ENCODE peak calls at places on chromosomes 4 and X, in seven cellular contexts. One of them, this sample, is unnamed.

GRCh38 chr4:55336138-55337034 is 9.7 kb upstream of the SRD5A3 start:
- DNase-seq in RWPE2: no peak
- DNase-seq in HCT116: no peak
- DNase-seq in spleen: no peak
- DNase-seq in upper lobe of left lung: no peak
- DNase-seq in gastrocnemius medialis: no peak
- DNase-seq in right cardiac atrium: no peak
- DNase-seq in this sample: no peak

GRCh38 chrX:22135994-22136684 is 104.0 kb downstream of the PHEX start:
- DNase-seq in RWPE2: no peak
- DNase-seq in HCT116: peak
- DNase-seq in spleen: no peak
- DNase-seq in upper lobe of left lung: no peak
- DNase-seq in gastrocnemius medialis: no peak
- DNase-seq in right cardiac atrium: no peak
- DNase-seq in this sample: no peak

GRCh38 chrX:23008431-23009099 is 8.8 kb downstream of the DDX53 start:
- DNase-seq in RWPE2: no peak
- DNase-seq in HCT116: peak
- DNase-seq in spleen: no peak
- DNase-seq in upper lobe of left lung: no peak
- DNase-seq in gastrocnemius medialis: no peak
- DNase-seq in right cardiac atrium: no peak
- DNase-seq in this sample: no peak

GRCh38 chrX:43474321-43474720 is 181.8 kb upstream of the MAOA start:
- DNase-seq in RWPE2: no peak
- DNase-seq in HCT116: peak
- DNase-seq in spleen: no peak
- DNase-seq in upper lobe of left lung: no peak
- DNase-seq in gastrocnemius medialis: no peak
- DNase-seq in right cardiac atrium: no peak
- DNase-seq in this sample: no peak

GRCh38 chr4:120198411-120198810 is 131.8 kb upstream of the MAD2L1 start:
- DNase-seq in RWPE2: no peak
- DNase-seq in HCT116: no peak
- DNase-seq in spleen: no peak
- DNase-seq in upper lobe of left lung: no peak
- DNase-seq in gastrocnemius medialis: no peak
- DNase-seq in right cardiac atrium: no peak
- DNase-seq in this sample: no peak

GRCh38 chr4:43357252-43357974 is 464.9 kb downstream of the GRXCR1 start:
- DNase-seq in RWPE2: no peak
- DNase-seq in HCT116: no peak
- DNase-seq in spleen: no peak
- DNase-seq in upper lobe of left lung: no peak
- DNase-seq in gastrocnemius medialis: no peak
- DNase-seq in right cardiac atrium: no peak
- DNase-seq in this sample: no peak

GRCh38 chrX:100680756-100681155 is 36.8 kb downstream of the SRPX2 start:
- DNase-seq in RWPE2: no peak
- DNase-seq in HCT116: no peak
- DNase-seq in spleen: no peak
- DNase-seq in upper lobe of left lung: no peak
- DNase-seq in gastrocnemius medialis: no peak
- DNase-seq in right cardiac atrium: no peak
- DNase-seq in this sample: no peak

GRCh38 chr4:8844976-8845690 is 26.5 kb downstream of the HMX1 start:
- DNase-seq in RWPE2: no peak
- DNase-seq in HCT116: no peak
- DNase-seq in spleen: peak
- DNase-seq in upper lobe of left lung: no peak
- DNase-seq in gastrocnemius medialis: no peak
- DNase-seq in right cardiac atrium: no peak
- DNase-seq in this sample: no peak

GRCh38 chr4:168174308-168174707 is 82.0 kb downstream of the ANXA10 start:
- DNase-seq in RWPE2: no peak
- DNase-seq in HCT116: no peak
- DNase-seq in spleen: no peak
- DNase-seq in upper lobe of left lung: peak
- DNase-seq in gastrocnemius medialis: no peak
- DNase-seq in right cardiac atrium: no peak
- DNase-seq in this sample: no peak

GRCh38 chr4:24328711-24329110 is 255.6 kb downstream of the DHX15 start:
- DNase-seq in RWPE2: no peak
- DNase-seq in HCT116: no peak
- DNase-seq in spleen: no peak
- DNase-seq in upper lobe of left lung: no peak
- DNase-seq in gastrocnemius medialis: no peak
- DNase-seq in right cardiac atrium: no peak
- DNase-seq in this sample: no peak

GRCh38 chr4:53321151-53321987 is 44.5 kb downstream of the SCFD2 start:
- DNase-seq in RWPE2: no peak
- DNase-seq in HCT116: peak
- DNase-seq in spleen: no peak
- DNase-seq in upper lobe of left lung: no peak
- DNase-seq in gastrocnemius medialis: no peak
- DNase-seq in right cardiac atrium: no peak
- DNase-seq in this sample: no peak

GRCh38 chr4:133084421-133084820 is 64.7 kb upstream of the PCDH10 start:
- DNase-seq in RWPE2: no peak
- DNase-seq in HCT116: no peak
- DNase-seq in spleen: no peak
- DNase-seq in upper lobe of left lung: no peak
- DNase-seq in gastrocnemius medialis: no peak
- DNase-seq in right cardiac atrium: no peak
- DNase-seq in this sample: no peak

GRCh38 chr4:137738377-137738990 is 206.2 kb upstream of the PCDH18 start:
- DNase-seq in RWPE2: no peak
- DNase-seq in HCT116: no peak
- DNase-seq in spleen: no peak
- DNase-seq in upper lobe of left lung: no peak
- DNase-seq in gastrocnemius medialis: no peak
- DNase-seq in right cardiac atrium: no peak
- DNase-seq in this sample: no peak

GRCh38 chr4:25449270-25449669 is 72.2 kb downstream of the ANAPC4 start:
- DNase-seq in RWPE2: no peak
- DNase-seq in HCT116: no peak
- DNase-seq in spleen: no peak
- DNase-seq in upper lobe of left lung: no peak
- DNase-seq in gastrocnemius medialis: no peak
- DNase-seq in right cardiac atrium: no peak
- DNase-seq in this sample: no peak

GRCh38 chr4:20813698-20814097 is 113.4 kb downstream of the PACRGL start:
- DNase-seq in RWPE2: no peak
- DNase-seq in HCT116: no peak
- DNase-seq in spleen: no peak
- DNase-seq in upper lobe of left lung: no peak
- DNase-seq in gastrocnemius medialis: no peak
- DNase-seq in right cardiac atrium: no peak
- DNase-seq in this sample: no peak

GRCh38 chr4:51843309-51844156 is 580 bp downstream of the DCUN1D4 start:
- DNase-seq in RWPE2: peak
- DNase-seq in HCT116: no peak
- DNase-seq in spleen: peak
- DNase-seq in upper lobe of left lung: peak
- DNase-seq in gastrocnemius medialis: peak
- DNase-seq in right cardiac atrium: peak
- DNase-seq in this sample: peak

GRCh38 chr4:1563241-1563640 is 120.9 kb downstream of the FAM53A start:
- DNase-seq in RWPE2: no peak
- DNase-seq in HCT116: no peak
- DNase-seq in spleen: no peak
- DNase-seq in upper lobe of left lung: peak
- DNase-seq in gastrocnemius medialis: no peak
- DNase-seq in right cardiac atrium: peak
- DNase-seq in this sample: no peak

GRCh38 chr4:42152507-42153504 is at the start of gene BEND4:
- DNase-seq in RWPE2: no peak
- DNase-seq in HCT116: no peak
- DNase-seq in spleen: no peak
- DNase-seq in upper lobe of left lung: no peak
- DNase-seq in gastrocnemius medialis: no peak
- DNase-seq in right cardiac atrium: no peak
- DNase-seq in this sample: no peak

GRCh38 chrX:134396174-134396573 is 63.8 kb upstream of the HPRT1 start:
- DNase-seq in RWPE2: no peak
- DNase-seq in HCT116: no peak
- DNase-seq in spleen: no peak
- DNase-seq in upper lobe of left lung: no peak
- DNase-seq in gastrocnemius medialis: no peak
- DNase-seq in right cardiac atrium: no peak
- DNase-seq in this sample: no peak

GRCh38 chrX:124232523-124233201 is 99.8 kb upstream of the TEX13D start:
- DNase-seq in RWPE2: no peak
- DNase-seq in HCT116: no peak
- DNase-seq in spleen: no peak
- DNase-seq in upper lobe of left lung: no peak
- DNase-seq in gastrocnemius medialis: no peak
- DNase-seq in right cardiac atrium: no peak
- DNase-seq in this sample: no peak

GRCh38 chrX:9650091-9650490 is 115.6 kb downstream of the GPR143 start:
- DNase-seq in RWPE2: no peak
- DNase-seq in HCT116: no peak
- DNase-seq in spleen: no peak
- DNase-seq in upper lobe of left lung: no peak
- DNase-seq in gastrocnemius medialis: peak
- DNase-seq in right cardiac atrium: peak
- DNase-seq in this sample: no peak

GRCh38 chr4:88765729-88766128 is 68.1 kb upstream of the NAP1L5 start:
- DNase-seq in RWPE2: no peak
- DNase-seq in HCT116: no peak
- DNase-seq in spleen: no peak
- DNase-seq in upper lobe of left lung: no peak
- DNase-seq in gastrocnemius medialis: peak
- DNase-seq in right cardiac atrium: peak
- DNase-seq in this sample: peak

GRCh38 chrX:123665197-123665596 is 67.7 kb downstream of the THOC2 start:
- DNase-seq in RWPE2: no peak
- DNase-seq in HCT116: no peak
- DNase-seq in spleen: no peak
- DNase-seq in upper lobe of left lung: no peak
- DNase-seq in gastrocnemius medialis: no peak
- DNase-seq in right cardiac atrium: no peak
- DNase-seq in this sample: no peak

GRCh38 chr4:123120473-123120872 is 198.1 kb upstream of the NUDT6 start:
- DNase-seq in RWPE2: no peak
- DNase-seq in HCT116: no peak
- DNase-seq in spleen: no peak
- DNase-seq in upper lobe of left lung: no peak
- DNase-seq in gastrocnemius medialis: no peak
- DNase-seq in right cardiac atrium: no peak
- DNase-seq in this sample: no peak

GRCh38 chrX:101986571-101986970 is 54.7 kb upstream of the ZMAT1 start:
- DNase-seq in RWPE2: no peak
- DNase-seq in HCT116: no peak
- DNase-seq in spleen: no peak
- DNase-seq in upper lobe of left lung: no peak
- DNase-seq in gastrocnemius medialis: no peak
- DNase-seq in right cardiac atrium: no peak
- DNase-seq in this sample: no peak

GRCh38 chrX:16727637-16728036 is 8.2 kb downstream of the SYAP1 start:
- DNase-seq in RWPE2: no peak
- DNase-seq in HCT116: no peak
- DNase-seq in spleen: no peak
- DNase-seq in upper lobe of left lung: no peak
- DNase-seq in gastrocnemius medialis: no peak
- DNase-seq in right cardiac atrium: no peak
- DNase-seq in this sample: no peak

GRCh38 chrX:130984782-130985181 is 73.4 kb upstream of the ARHGAP36 start:
- DNase-seq in RWPE2: no peak
- DNase-seq in HCT116: no peak
- DNase-seq in spleen: no peak
- DNase-seq in upper lobe of left lung: no peak
- DNase-seq in gastrocnemius medialis: peak
- DNase-seq in right cardiac atrium: no peak
- DNase-seq in this sample: no peak

GRCh38 chrX:43315622-43316021 is 340.5 kb upstream of the MAOA start:
- DNase-seq in RWPE2: no peak
- DNase-seq in HCT116: no peak
- DNase-seq in spleen: no peak
- DNase-seq in upper lobe of left lung: no peak
- DNase-seq in gastrocnemius medialis: no peak
- DNase-seq in right cardiac atrium: no peak
- DNase-seq in this sample: no peak

GRCh38 chr4:6953751-6954380 is 44.2 kb downstream of the TBC1D14 start:
- DNase-seq in RWPE2: no peak
- DNase-seq in HCT116: peak
- DNase-seq in spleen: peak
- DNase-seq in upper lobe of left lung: peak
- DNase-seq in gastrocnemius medialis: no peak
- DNase-seq in right cardiac atrium: peak
- DNase-seq in this sample: peak

DNA sequence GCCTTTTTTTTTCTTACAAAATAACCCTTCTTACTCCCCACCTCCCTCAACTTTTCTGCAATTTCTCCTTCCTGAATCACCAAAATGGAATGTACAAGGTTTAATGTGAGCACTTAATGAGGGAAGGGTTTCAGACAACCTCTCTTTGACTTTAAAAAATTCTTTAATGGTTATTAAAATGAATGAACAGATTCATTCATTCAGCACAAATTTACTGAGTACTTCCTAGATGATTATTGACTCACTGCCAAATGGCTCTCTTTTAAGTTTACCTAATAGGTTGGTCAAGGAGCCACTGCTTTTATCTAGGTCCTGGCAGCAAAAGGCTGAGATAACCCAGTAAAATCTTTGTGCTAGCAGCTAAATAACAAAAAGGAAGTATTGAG is 904 bp upstream of the AADAT start:
- DNase-seq in RWPE2: no peak
- DNase-seq in HCT116: no peak
- DNase-seq in spleen: no peak
- DNase-seq in upper lobe of left lung: no peak
- DNase-seq in gastrocnemius medialis: no peak
- DNase-seq in right cardiac atrium: no peak
- DNase-seq in this sample: no peak
- H3K4me3 ChIP-seq in RWPE2: peak
- H3K4me3 ChIP-seq in HCT116: peak
- H3K4me3 ChIP-seq in spleen: peak
- H3K4me3 ChIP-seq in upper lobe of left lung: peak
- H3K4me3 ChIP-seq in gastrocnemius medialis: no peak
- H3K4me3 ChIP-seq in right cardiac atrium: peak
- H3K4me3 ChIP-seq in this sample: peak

GRCh38 chr4:154492288-154492687 is 689 bp upstream of the DCHS2 start:
- DNase-seq in RWPE2: no peak
- DNase-seq in HCT116: no peak
- DNase-seq in spleen: no peak
- DNase-seq in upper lobe of left lung: peak
- DNase-seq in gastrocnemius medialis: no peak
- DNase-seq in right cardiac atrium: no peak
- DNase-seq in this sample: no peak
- H3K4me3 ChIP-seq in RWPE2: no peak
- H3K4me3 ChIP-seq in HCT116: no peak
- H3K4me3 ChIP-seq in spleen: peak
- H3K4me3 ChIP-seq in upper lobe of left lung: no peak
- H3K4me3 ChIP-seq in gastrocnemius medialis: peak
- H3K4me3 ChIP-seq in right cardiac atrium: peak
- H3K4me3 ChIP-seq in this sample: peak

GRCh38 chr4:152485726-152486276 is 50.1 kb downstream of the FBXW7 start:
- DNase-seq in RWPE2: no peak
- DNase-seq in HCT116: no peak
- DNase-seq in spleen: no peak
- DNase-seq in upper lobe of left lung: no peak
- DNase-seq in gastrocnemius medialis: no peak
- DNase-seq in right cardiac atrium: no peak
- DNase-seq in this sample: no peak
- H3K4me3 ChIP-seq in RWPE2: no peak
- H3K4me3 ChIP-seq in HCT116: no peak
- H3K4me3 ChIP-seq in spleen: no peak
- H3K4me3 ChIP-seq in upper lobe of left lung: no peak
- H3K4me3 ChIP-seq in gastrocnemius medialis: no peak
- H3K4me3 ChIP-seq in right cardiac atrium: no peak
- H3K4me3 ChIP-seq in this sample: no peak

GRCh38 chr4:39429476-39430310 is 23.0 kb downstream of the KLB start:
- DNase-seq in RWPE2: no peak
- DNase-seq in HCT116: no peak
- DNase-seq in spleen: no peak
- DNase-seq in upper lobe of left lung: no peak
- DNase-seq in gastrocnemius medialis: no peak
- DNase-seq in right cardiac atrium: no peak
- DNase-seq in this sample: no peak
- H3K4me3 ChIP-seq in RWPE2: no peak
- H3K4me3 ChIP-seq in HCT116: no peak
- H3K4me3 ChIP-seq in spleen: no peak
- H3K4me3 ChIP-seq in upper lobe of left lung: no peak
- H3K4me3 ChIP-seq in gastrocnemius medialis: no peak
- H3K4me3 ChIP-seq in right cardiac atrium: no peak
- H3K4me3 ChIP-seq in this sample: no peak

This sample was measured in heart left ventricle.